ENCODE peak calls at places on chromosomes 7 and 10, in ten cellular contexts. Z is upper lobe of left lung, I is suprapubic skin, L is H1, V is A549, H is tibial nerve, N is stomach, A is sigmoid colon, J is SK-N-SH, W is transverse colon. D is an unnamed sample. For H3K4me1, the result is how much of the 10 kb centered on the place peaks cover.

GRCh38 chr7:151372612-151373265 is 31.1 kb downstream of the NUB1 start:
- DNase-seq in Z (no peak), I (peak), L (no peak), V (no peak), H (no peak), N (no peak), A (peak), J (peak), W (peak), D (no peak)

GRCh38 chr7:19024261-19024660 is 93.2 kb downstream of the TWIST1 start:
- DNase-seq in Z (no peak), I (no peak), L (no peak), V (no peak), H (no peak), N (no peak), A (no peak), J (no peak), W (no peak), D (no peak)

GRCh38 chr10:74006269-74006668 is 8.4 kb downstream of the VCL start:
- DNase-seq in Z (no peak), I (no peak), L (no peak), V (no peak), H (no peak), N (no peak), A (no peak), J (no peak), W (no peak), D (no peak)

GRCh38 chr7:1438208-1438607 is 21.1 kb downstream of the MICALL2 start:
- DNase-seq in Z (peak), I (no peak), L (no peak), V (no peak), H (no peak), N (no peak), A (no peak), J (no peak), W (no peak), D (no peak)

GRCh38 chr7:135235841-135236240 is 2.2 kb downstream of the STRA8 start:
- DNase-seq in Z (no peak), I (no peak), L (no peak), V (no peak), H (no peak), N (no peak), A (no peak), J (no peak), W (no peak), D (no peak)

GRCh38 chr10:30553625-30554442 is 75.7 kb downstream of the LYZL2 start:
- DNase-seq in Z (peak), I (peak), L (no peak), V (peak), H (peak), N (peak), A (peak), J (no peak), W (peak), D (peak)

GRCh38 chr10:31549936-31550335 is 230.9 kb downstream of the ZEB1 start:
- DNase-seq in Z (no peak), I (no peak), L (no peak), V (no peak), H (no peak), N (no peak), A (no peak), J (no peak), W (no peak), D (no peak)

GRCh38 chr10:94429049-94429707 is 26.8 kb downstream of the TBC1D12 start:
- DNase-seq in Z (no peak), I (no peak), L (no peak), V (no peak), H (no peak), N (no peak), A (no peak), J (no peak), W (no peak), D (no peak)

GRCh38 chr7:82740246-82740848 is 296.8 kb upstream of the CACNA2D1 start:
- DNase-seq in Z (no peak), I (no peak), L (no peak), V (peak), H (no peak), N (peak), A (no peak), J (peak), W (peak), D (no peak)

GRCh38 chr10:46550795-46551700 is 5.4 kb downstream of the GPRIN2 start:
- DNase-seq in Z (no peak), I (peak), L (no peak), V (no peak), H (no peak), N (no peak), A (peak), J (no peak), W (peak), D (peak)

GRCh38 chr7:101898019-101898575 is 80.7 kb downstream of the CUX1 start:
- DNase-seq in Z (no peak), I (no peak), L (no peak), V (no peak), H (no peak), N (no peak), A (peak), J (no peak), W (no peak), D (no peak)

GRCh38 chr7:20219446-20220292 is 2.5 kb upstream of the MACC1 start:
- DNase-seq in Z (no peak), I (no peak), L (no peak), V (peak), H (peak), N (peak), A (peak), J (no peak), W (peak), D (no peak)

GRCh38 chr7:158021836-158022235 is 565.8 kb downstream of the PTPRN2 start:
- DNase-seq in Z (no peak), I (peak), L (no peak), V (no peak), H (no peak), N (peak), A (peak), J (no peak), W (no peak), D (no peak)

GRCh38 chr7:45923290-45923689 is 2.2 kb upstream of the IGFBP3 start:
- DNase-seq in Z (peak), I (no peak), L (no peak), V (peak), H (peak), N (peak), A (peak), J (peak), W (peak), D (peak)

GRCh38 chr10:33772370-33773331 is 438.2 kb upstream of the NRP1 start:
- DNase-seq in Z (no peak), I (no peak), L (peak), V (no peak), H (peak), N (no peak), A (no peak), J (no peak), W (no peak), D (peak)

GRCh38 chr10:49184642-49185111 is 3.5 kb downstream of the TMEM273 start:
- DNase-seq in Z (no peak), I (no peak), L (no peak), V (no peak), H (no peak), N (no peak), A (no peak), J (no peak), W (no peak), D (no peak)

GRCh38 chr7:98400538-98401427 is at the start of gene BAIAP2L1:
- DNase-seq in Z (peak), I (peak), L (peak), V (peak), H (peak), N (peak), A (peak), J (peak), W (peak), D (peak)

GRCh38 chr7:130985361-130985760 is 251.4 kb upstream of the KLF14 start:
- DNase-seq in Z (no peak), I (no peak), L (no peak), V (no peak), H (no peak), N (no peak), A (no peak), J (no peak), W (no peak), D (no peak)

GRCh38 chr7:45888185-45888992 is at the start of gene IGFBP1:
- DNase-seq in Z (peak), I (no peak), L (no peak), V (peak), H (no peak), N (no peak), A (no peak), J (peak), W (no peak), D (no peak)

GRCh38 chr7:2717293-2717904 is 29.4 kb downstream of the AMZ1 start:
- DNase-seq in Z (no peak), I (no peak), L (no peak), V (no peak), H (no peak), N (peak), A (peak), J (peak), W (peak), D (peak)

GRCh38 chr7:101608772-101609713 is 20.1 kb downstream of the MYL10 start:
- DNase-seq in Z (peak), I (no peak), L (no peak), V (no peak), H (no peak), N (peak), A (no peak), J (no peak), W (peak), D (no peak)

GRCh38 chr10:30057421-30057841 is 2.0 kb downstream of the JCAD start:
- DNase-seq in Z (no peak), I (no peak), L (no peak), V (peak), H (no peak), N (no peak), A (no peak), J (no peak), W (no peak), D (no peak)

GRCh38 chr7:47765373-47765979 is 182.8 kb downstream of the PKD1L1 start:
- DNase-seq in Z (no peak), I (no peak), L (no peak), V (no peak), H (no peak), N (no peak), A (no peak), J (no peak), W (no peak), D (no peak)

GRCh38 chr7:47435889-47436312 is 146.0 kb downstream of the TNS3 start:
- DNase-seq in Z (no peak), I (no peak), L (peak), V (peak), H (peak), N (peak), A (peak), J (peak), W (peak), D (peak)

GRCh38 chr10:122021421-122021820 is 32.5 kb downstream of the TACC2 start:
- DNase-seq in Z (no peak), I (no peak), L (no peak), V (no peak), H (no peak), N (peak), A (peak), J (no peak), W (no peak), D (no peak)

GRCh38 chr7:2941201-2941859 is 97.2 kb upstream of the GNA12 start:
- DNase-seq in Z (no peak), I (peak), L (no peak), V (no peak), H (no peak), N (peak), A (peak), J (no peak), W (no peak), D (no peak)

GRCh38 chr10:129525408-129525807 is 58.4 kb downstream of the MGMT start:
- DNase-seq in Z (no peak), I (no peak), L (no peak), V (no peak), H (no peak), N (no peak), A (no peak), J (no peak), W (no peak), D (no peak)

GRCh38 chr7:148303295-148304013 is 287.1 kb upstream of the C7orf33 start:
- DNase-seq in Z (no peak), I (peak), L (no peak), V (peak), H (peak), N (no peak), A (peak), J (peak), W (peak), D (peak)

GRCh38 chr10:114632869-114633715 is 25.0 kb downstream of the ABLIM1 start:
- DNase-seq in Z (no peak), I (no peak), L (no peak), V (peak), H (peak), N (no peak), A (peak), J (peak), W (no peak), D (peak)

GRCh38 chr7:88928266-88928665 is 132.7 kb upstream of the TEX47 start:
- DNase-seq in Z (no peak), I (no peak), L (no peak), V (no peak), H (no peak), N (no peak), A (no peak), J (no peak), W (no peak), D (no peak)

GRCh38 chr7:33744293-33744692 is 161.0 kb upstream of the BMPER start:
- DNase-seq in Z (no peak), I (no peak), L (no peak), V (peak), H (no peak), N (no peak), A (no peak), J (no peak), W (no peak), D (no peak)

GRCh38 chr7:25725483-25725882 is 426.5 kb upstream of the NFE2L3 start:
- DNase-seq in Z (no peak), I (no peak), L (no peak), V (no peak), H (no peak), N (no peak), A (no peak), J (no peak), W (no peak), D (no peak)

DNA sequence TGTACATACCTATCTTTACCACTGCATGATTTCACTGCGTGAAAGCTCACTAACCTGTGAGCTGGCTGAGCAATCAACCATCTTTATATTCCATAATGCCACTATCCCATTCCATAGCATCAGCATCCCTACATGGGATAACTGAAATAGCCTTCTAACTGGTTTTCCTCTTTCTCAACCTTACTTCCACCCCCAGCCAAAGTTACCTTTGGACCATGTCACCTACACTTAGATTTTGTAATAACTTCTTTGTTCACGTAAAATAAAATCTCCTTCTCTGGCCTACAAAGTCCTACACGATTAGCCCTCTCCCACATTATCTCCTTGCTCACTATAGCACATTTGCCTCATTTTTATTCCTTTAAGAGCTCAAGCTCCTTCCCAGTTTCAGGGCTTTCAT is 2.5 kb downstream of the PSMA2 start:
- DNase-seq in Z (no peak), I (no peak), L (no peak), V (no peak), H (no peak), N (no peak), A (no peak), J (no peak), W (no peak), D (no peak)
- H3K4me1 ChIP-seq in Z (under half), I (under half), L (under half), V (under half), H (half or more), N (under half), A (under half), J (under half), W (half or more), D (under half)

DNA sequence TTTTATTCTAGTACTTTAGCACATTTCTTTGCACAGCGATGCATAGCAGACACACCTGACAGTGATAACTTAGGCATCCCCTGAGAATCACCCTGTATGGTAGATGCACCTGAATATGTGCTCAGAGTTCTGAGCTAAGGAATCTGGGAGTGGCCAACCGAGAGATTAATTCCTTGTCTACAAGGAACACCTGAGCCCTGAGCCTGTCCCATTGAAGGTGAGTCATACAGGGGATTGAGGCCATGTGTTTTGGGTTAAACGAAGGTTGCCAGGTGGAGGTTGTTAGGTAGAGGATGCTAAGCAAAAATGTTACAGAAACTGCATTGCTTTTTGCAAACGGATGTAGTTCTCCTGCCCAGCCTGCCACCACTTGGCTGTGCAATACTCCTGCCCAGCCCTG is 128.9 kb downstream of the AMPH start:
- DNase-seq in Z (no peak), I (no peak), L (no peak), V (no peak), H (no peak), N (no peak), A (no peak), J (no peak), W (no peak), D (no peak)
- TF ChIP-seq EP300 in Z (no peak), I (no peak), L (no peak), V (no peak), H (no peak), N (no peak), A (no peak), J (no peak), W (no peak), D (no peak)

DNA sequence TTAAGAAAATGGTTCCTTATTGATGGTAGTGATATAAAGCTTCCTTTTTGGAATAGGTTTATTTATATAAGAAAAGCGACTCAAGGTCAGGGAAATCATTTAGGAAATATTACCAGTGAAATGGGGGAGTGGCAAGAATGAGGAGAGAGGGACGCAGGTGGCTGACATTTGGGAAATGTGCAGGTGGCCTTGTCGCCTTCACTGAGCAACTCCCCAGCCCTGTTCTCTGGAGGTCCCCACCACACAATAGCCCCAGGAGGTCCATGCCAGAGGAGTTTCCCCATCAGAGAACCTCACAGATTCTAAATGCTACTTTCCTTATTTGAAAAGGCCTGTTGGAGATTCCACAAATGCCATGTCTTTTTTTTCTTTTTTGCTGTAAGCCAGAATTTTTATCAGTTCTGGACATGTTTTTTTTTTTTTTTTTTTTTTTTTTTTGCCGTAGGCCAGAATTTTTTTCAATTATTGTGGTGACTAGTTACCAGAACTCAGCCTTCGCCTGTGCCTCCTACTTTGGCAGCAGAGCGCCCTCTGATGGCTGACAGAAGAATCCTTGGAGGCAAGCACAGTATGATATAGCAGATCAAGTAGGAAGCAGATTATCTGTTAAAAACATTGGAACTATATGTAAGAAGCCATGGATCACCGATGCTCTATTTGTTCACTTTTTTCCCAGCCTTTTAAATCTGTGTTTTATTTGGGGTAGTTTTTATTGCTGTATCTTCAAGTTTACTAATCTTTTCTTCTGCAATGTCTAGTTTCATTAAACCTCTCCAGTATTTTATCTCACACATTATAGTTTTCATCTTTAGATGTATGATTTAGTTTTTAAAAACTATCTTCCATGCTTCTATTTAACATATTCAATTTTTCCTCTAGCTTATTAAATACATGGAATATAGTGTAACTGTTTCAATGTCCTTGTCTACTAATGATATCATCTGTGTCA is 18.6 kb downstream of the OPALIN start:
- DNase-seq in Z (no peak), I (no peak), L (no peak), V (peak), H (peak), N (peak), A (no peak), J (peak), W (peak), D (peak)
- TF ChIP-seq CTCF in Z (no peak), I (peak), L (peak), V (peak), H (peak), N (peak), A (no peak), J (peak), W (peak), D (peak)

GRCh38 chr10:79118286-79119202 is 49.8 kb downstream of the ZMIZ1 start:
- DNase-seq in Z (no peak), I (no peak), L (no peak), V (no peak), H (no peak), N (no peak), A (no peak), J (no peak), W (no peak), D (no peak)
- H3K4me1 ChIP-seq in Z (under half), I (under half), L (under half), V (under half), H (half or more), N (under half), A (under half), J (half or more), W (under half), D (under half)

GRCh38 chr7:30276203-30276900 is 8.0 kb upstream of the ZNRF2 start:
- DNase-seq in Z (no peak), I (no peak), L (peak), V (peak), H (peak), N (peak), A (no peak), J (peak), W (peak), D (peak)
- TF ChIP-seq EP300 in Z (no peak), I (no peak), L (no peak), V (no peak), H (no peak), N (no peak), A (no peak), J (no peak), W (no peak), D (no peak)

D was measured in ovary.